ENCODE peak calls at places on chromosomes 2 and 18, in ten cellular contexts. P is NCI-H460; E is activated CD4-positive, CD25-positive, alpha-beta regulatory T cell treated with anti-CD3 and anti-CD28 coated beads, Interleukin-2, amount 50 U/mL, for 72 hours; T is fibroblast of mammary gland; J is stromal cell of bone marrow; Q is putamen; S is activated CD8-positive, alpha-beta memory T cell treated with anti-CD3 and anti-CD28 coated beads for 48 hours; K is HL-60; C is neural crest cell; Z is non-pigmented ciliary epithelial cell. G is an unnamed sample.

GRCh38 chr18:34780856-34781255 is 70.8 kb downstream of the DTNA start:
- DNase-seq in T (no peak), P (no peak), Q (no peak), E (no peak), K (no peak), S (no peak), J (no peak), Z (no peak), C (no peak), G (no peak)

GRCh38 chr2:26076001-26076587 is 42.2 kb downstream of the RAB10 start:
- DNase-seq in T (no peak), Q (no peak), K (no peak), J (no peak), S (no peak), C (no peak), E (no peak), P (no peak), Z (no peak), G (no peak)

GRCh38 chr2:121705958-121706357 is 30.7 kb downstream of the NIFK start:
- DNase-seq in S (no peak), C (no peak), K (no peak), P (no peak), J (no peak), Z (no peak), E (no peak), T (no peak), Q (no peak), G (no peak)

GRCh38 chr2:190343170-190343499 is 254 bp upstream of the INPP1 start:
- DNase-seq in E (peak), Z (no peak), K (no peak), T (no peak), J (no peak), C (no peak), P (no peak), Q (no peak), S (no peak), G (no peak)

GRCh38 chr2:111178296-111178695 is 57.6 kb downstream of the BCL2L11 start:
- DNase-seq in S (no peak), C (no peak), P (no peak), J (no peak), Z (no peak), E (no peak), T (no peak), K (no peak), Q (no peak), G (no peak)

GRCh38 chr2:182650704-182651103 is 65.4 kb upstream of the DNAJC10 start:
- DNase-seq in C (no peak), J (peak), Q (peak), E (no peak), S (no peak), Z (no peak), K (peak), T (peak), P (peak), G (peak)

GRCh38 chr2:214066847-214067246 is 344.0 kb upstream of the VWC2L start:
- DNase-seq in K (no peak), P (no peak), T (no peak), J (no peak), S (no peak), E (no peak), Q (no peak), C (no peak), Z (no peak), G (no peak)

GRCh38 chr2:188819781-188820180 is 154.4 kb upstream of the COL3A1 start:
- DNase-seq in K (no peak), S (no peak), T (no peak), E (no peak), Z (no peak), C (no peak), Q (no peak), J (no peak), P (no peak), G (peak)

GRCh38 chr18:46073474-46074331 is 1.6 kb upstream of the PSTPIP2 start:
- DNase-seq in T (peak), Z (no peak), Q (peak), C (peak), P (peak), S (no peak), E (no peak), K (no peak), J (peak), G (peak)

GRCh38 chr2:170928036-170928823 is 823 bp upstream of the GORASP2 start:
- DNase-seq in C (no peak), J (no peak), T (peak), Z (no peak), E (no peak), S (no peak), P (no peak), K (peak), Q (peak), G (peak)

GRCh38 chr2:73937899-73938298 is 11.2 kb downstream of the DGUOK start:
- DNase-seq in K (no peak), P (no peak), T (no peak), Z (no peak), S (no peak), C (no peak), Q (no peak), J (no peak), E (no peak), G (no peak)

GRCh38 chr2:15818186-15818795 is 122.1 kb upstream of the MYCN start:
- DNase-seq in P (no peak), C (no peak), S (no peak), Q (no peak), E (no peak), Z (no peak), K (no peak), J (no peak), T (no peak), G (no peak)

GRCh38 chr2:237594514-237594871 is 4.0 kb upstream of the RAB17 start:
- DNase-seq in Z (no peak), E (no peak), C (no peak), T (no peak), K (no peak), P (no peak), J (no peak), Q (no peak), S (no peak), G (no peak)

GRCh38 chr2:234102112-234102511 is 51.6 kb downstream of the SPP2 start:
- DNase-seq in Z (no peak), C (no peak), Q (no peak), J (no peak), E (no peak), P (no peak), K (no peak), S (no peak), T (no peak), G (no peak)

GRCh38 chr2:160666019-160666676 is 172.5 kb upstream of the RBMS1 start:
- DNase-seq in C (no peak), J (peak), P (peak), E (no peak), S (no peak), Z (peak), Q (no peak), T (peak), K (peak), G (peak)

GRCh38 chr18:58549814-58550339 is 79.0 kb downstream of the ALPK2 start:
- DNase-seq in E (no peak), K (no peak), T (no peak), P (no peak), Q (no peak), C (no peak), Z (no peak), S (no peak), J (no peak), G (no peak)

GRCh38 chr18:63697261-63697660 is 5.5 kb upstream of the SERPINB11 start:
- DNase-seq in J (no peak), T (peak), C (no peak), E (no peak), Z (no peak), S (no peak), P (no peak), K (no peak), Q (no peak), G (no peak)

GRCh38 chr2:45851576-45852304 is 200.3 kb downstream of the PRKCE start:
- DNase-seq in Q (no peak), J (peak), C (no peak), T (peak), P (no peak), Z (no peak), E (no peak), S (no peak), K (no peak), G (peak)

GRCh38 chr2:29162204-29162928 is 47.2 kb downstream of the CLIP4 start:
- DNase-seq in S (no peak), J (no peak), Q (no peak), E (no peak), P (no peak), C (no peak), Z (no peak), T (no peak), K (no peak), G (no peak)

GRCh38 chr18:7272268-7273049 is 41.6 kb downstream of the LRRC30 start:
- DNase-seq in E (no peak), S (no peak), Q (peak), K (no peak), P (peak), C (peak), T (peak), Z (peak), J (peak), G (peak)

GRCh38 chr2:192145496-192145895 is 49.2 kb downstream of the TMEFF2 start:
- DNase-seq in T (peak), C (no peak), J (no peak), P (no peak), K (no peak), Q (no peak), Z (no peak), E (no peak), S (no peak), G (no peak)

GRCh38 chr2:45390433-45390832 is 220.6 kb downstream of the SRBD1 start:
- DNase-seq in C (no peak), Z (no peak), T (no peak), P (no peak), S (no peak), Q (no peak), E (no peak), K (no peak), J (no peak), G (no peak)

GRCh38 chr2:227748079-227748478 is 2.4 kb downstream of the SCYGR8 start:
- DNase-seq in K (no peak), E (no peak), Z (no peak), S (no peak), C (peak), T (peak), P (peak), J (no peak), Q (no peak), G (no peak)

GRCh38 chr18:45201029-45201428 is 414.2 kb upstream of the SLC14A2 start:
- DNase-seq in P (no peak), C (no peak), Q (no peak), Z (no peak), S (no peak), K (no peak), J (no peak), T (no peak), E (no peak), G (no peak)

GRCh38 chr18:55439036-55439435 is 149.0 kb downstream of the TCF4 start:
- DNase-seq in P (no peak), S (no peak), J (no peak), T (no peak), E (no peak), K (no peak), Q (no peak), Z (no peak), C (no peak), G (no peak)

GRCh38 chr2:186868344-186868743 is 19.4 kb upstream of the ZSWIM2 start:
- DNase-seq in Z (no peak), C (no peak), K (no peak), S (no peak), E (no peak), P (no peak), J (no peak), T (peak), Q (no peak), G (no peak)

GRCh38 chr2:96831679-96832078 is 12.1 kb downstream of the ANKRD23 start:
- DNase-seq in P (no peak), Z (no peak), J (no peak), E (no peak), S (no peak), C (no peak), K (no peak), Q (no peak), T (no peak), G (no peak)

GRCh38 chr2:155404433-155405002 is 706.0 kb downstream of the KCNJ3 start:
- DNase-seq in J (no peak), Q (no peak), E (no peak), P (no peak), S (no peak), T (no peak), K (no peak), C (no peak), Z (no peak), G (no peak)

GRCh38 chr2:198706683-198707082 is 751.1 kb downstream of the SATB2 start:
- DNase-seq in Q (no peak), S (no peak), J (no peak), P (no peak), Z (no peak), T (no peak), C (no peak), K (no peak), E (no peak), G (no peak)

GRCh38 chr2:81551040-81551634 is 1246.6 kb upstream of the LRRTM1 start:
- DNase-seq in S (no peak), J (no peak), K (no peak), Z (no peak), E (no peak), P (peak), T (no peak), C (no peak), Q (no peak), G (peak)

GRCh38 chr2:40412456-40412855 is 39.4 kb downstream of the SLC8A1 start:
- DNase-seq in T (peak), P (no peak), K (no peak), E (no peak), Z (no peak), C (no peak), S (no peak), J (no peak), Q (no peak), G (peak)

GRCh38 chr2:30358822-30359221 is 88.2 kb upstream of the LCLAT1 start:
- DNase-seq in T (no peak), S (no peak), P (no peak), E (no peak), K (no peak), Z (no peak), J (no peak), Q (no peak), C (no peak), G (no peak)

GRCh38 chr18:60506190-60506589 is 133.6 kb upstream of the MC4R start:
- DNase-seq in Z (no peak), T (no peak), P (no peak), E (no peak), C (no peak), J (no peak), Q (no peak), K (no peak), S (no peak), G (no peak)

GRCh38 chr2:96188821-96189526 is 19.7 kb downstream of the STARD7 start:
- DNase-seq in C (no peak), E (no peak), Z (no peak), K (no peak), J (no peak), T (no peak), Q (no peak), S (no peak), P (no peak), G (peak)

GRCh38 chr2:74834806-74835755 is 1.2 kb downstream of the HK2 start:
- DNase-seq in K (peak), S (peak), J (peak), Z (no peak), T (peak), C (peak), Q (no peak), E (peak), P (peak), G (peak)

GRCh38 chr2:36294290-36294689 is 61.3 kb upstream of the CRIM1 start:
- DNase-seq in E (no peak), T (no peak), J (no peak), C (no peak), Q (no peak), P (no peak), K (no peak), Z (no peak), S (no peak), G (no peak)

G was measured in iris pigment epithelial cell.